ENCODE peak calls at places on chromosomes 1 and 21, in seven cellular contexts. One of them, this sample, is unnamed.

GRCh38 chr1:205456868-205457724 is 1.3 kb upstream of the BLACAT1 start:
- DNase-seq in IMR-90: no peak
- DNase-seq in H1: peak
- DNase-seq in mesendoderm: peak
- DNase-seq in neuronal stem cell: no peak
- DNase-seq in trophoblast cell: peak
- DNase-seq in mesenchymal stem cell: no peak
- DNase-seq in this sample: peak

GRCh38 chr1:233372218-233373125 is 44.9 kb downstream of the MAP3K21 start:
- DNase-seq in IMR-90: no peak
- DNase-seq in H1: no peak
- DNase-seq in mesendoderm: no peak
- DNase-seq in neuronal stem cell: no peak
- DNase-seq in trophoblast cell: no peak
- DNase-seq in mesenchymal stem cell: no peak
- DNase-seq in this sample: no peak

GRCh38 chr1:8880068-8880676 is 1.7 kb upstream of the ENO1 start:
- DNase-seq in IMR-90: peak
- DNase-seq in H1: no peak
- DNase-seq in mesendoderm: peak
- DNase-seq in neuronal stem cell: no peak
- DNase-seq in trophoblast cell: no peak
- DNase-seq in mesenchymal stem cell: peak
- DNase-seq in this sample: peak

GRCh38 chr1:227757781-227758180 is 22.5 kb downstream of the SNAP47 start:
- DNase-seq in IMR-90: peak
- DNase-seq in H1: no peak
- DNase-seq in mesendoderm: no peak
- DNase-seq in neuronal stem cell: no peak
- DNase-seq in trophoblast cell: no peak
- DNase-seq in mesenchymal stem cell: no peak
- DNase-seq in this sample: no peak

GRCh38 chr1:6500446-6501406 is 9.3 kb upstream of the PLEKHG5 start:
- DNase-seq in IMR-90: no peak
- DNase-seq in H1: no peak
- DNase-seq in mesendoderm: no peak
- DNase-seq in neuronal stem cell: no peak
- DNase-seq in trophoblast cell: no peak
- DNase-seq in mesenchymal stem cell: no peak
- DNase-seq in this sample: no peak

GRCh38 chr21:33268392-33268735 is 2.2 kb downstream of the IL10RB start:
- DNase-seq in IMR-90: no peak
- DNase-seq in H1: no peak
- DNase-seq in mesendoderm: no peak
- DNase-seq in neuronal stem cell: no peak
- DNase-seq in trophoblast cell: peak
- DNase-seq in mesenchymal stem cell: no peak
- DNase-seq in this sample: no peak

GRCh38 chr1:248404024-248404423 is 1.2 kb downstream of the OR2T1 start:
- DNase-seq in IMR-90: peak
- DNase-seq in H1: no peak
- DNase-seq in mesendoderm: peak
- DNase-seq in neuronal stem cell: peak
- DNase-seq in trophoblast cell: peak
- DNase-seq in mesenchymal stem cell: peak
- DNase-seq in this sample: no peak

GRCh38 chr1:179990847-179991246 is 36.2 kb downstream of the CEP350 start:
- DNase-seq in IMR-90: no peak
- DNase-seq in H1: no peak
- DNase-seq in mesendoderm: no peak
- DNase-seq in neuronal stem cell: no peak
- DNase-seq in trophoblast cell: no peak
- DNase-seq in mesenchymal stem cell: no peak
- DNase-seq in this sample: no peak

GRCh38 chr1:161335796-161336195 is 21.6 kb downstream of the SDHC start:
- DNase-seq in IMR-90: peak
- DNase-seq in H1: no peak
- DNase-seq in mesendoderm: no peak
- DNase-seq in neuronal stem cell: no peak
- DNase-seq in trophoblast cell: no peak
- DNase-seq in mesenchymal stem cell: no peak
- DNase-seq in this sample: no peak

GRCh38 chr1:171828794-171829193 is 12.5 kb upstream of the DNM3 start:
- DNase-seq in IMR-90: no peak
- DNase-seq in H1: no peak
- DNase-seq in mesendoderm: no peak
- DNase-seq in neuronal stem cell: no peak
- DNase-seq in trophoblast cell: no peak
- DNase-seq in mesenchymal stem cell: no peak
- DNase-seq in this sample: no peak

GRCh38 chr21:29613021-29613420 is 314.3 kb downstream of the BACH1 start:
- DNase-seq in IMR-90: peak
- DNase-seq in H1: no peak
- DNase-seq in mesendoderm: no peak
- DNase-seq in neuronal stem cell: no peak
- DNase-seq in trophoblast cell: peak
- DNase-seq in mesenchymal stem cell: no peak
- DNase-seq in this sample: no peak

GRCh38 chr1:224333309-224333926 is 3.4 kb upstream of the NVL start:
- DNase-seq in IMR-90: peak
- DNase-seq in H1: no peak
- DNase-seq in mesendoderm: peak
- DNase-seq in neuronal stem cell: no peak
- DNase-seq in trophoblast cell: peak
- DNase-seq in mesenchymal stem cell: peak
- DNase-seq in this sample: no peak

GRCh38 chr21:43957629-43958362 is 54.3 kb upstream of the TRAPPC10 start:
- DNase-seq in IMR-90: no peak
- DNase-seq in H1: no peak
- DNase-seq in mesendoderm: no peak
- DNase-seq in neuronal stem cell: no peak
- DNase-seq in trophoblast cell: no peak
- DNase-seq in mesenchymal stem cell: no peak
- DNase-seq in this sample: no peak

GRCh38 chr1:51622455-51622913 is 5.6 kb downstream of the OSBPL9 start:
- DNase-seq in IMR-90: peak
- DNase-seq in H1: no peak
- DNase-seq in mesendoderm: peak
- DNase-seq in neuronal stem cell: no peak
- DNase-seq in trophoblast cell: peak
- DNase-seq in mesenchymal stem cell: peak
- DNase-seq in this sample: peak

GRCh38 chr1:150642296-150642695 is 12.9 kb upstream of the ENSA start:
- DNase-seq in IMR-90: no peak
- DNase-seq in H1: no peak
- DNase-seq in mesendoderm: peak
- DNase-seq in neuronal stem cell: no peak
- DNase-seq in trophoblast cell: no peak
- DNase-seq in mesenchymal stem cell: no peak
- DNase-seq in this sample: no peak

GRCh38 chr1:113998361-113998760 is 19.1 kb downstream of the OLFML3 start:
- DNase-seq in IMR-90: peak
- DNase-seq in H1: no peak
- DNase-seq in mesendoderm: no peak
- DNase-seq in neuronal stem cell: no peak
- DNase-seq in trophoblast cell: no peak
- DNase-seq in mesenchymal stem cell: peak
- DNase-seq in this sample: no peak

GRCh38 chr1:32907435-32907834 is 6.2 kb upstream of the TMEM54 start:
- DNase-seq in IMR-90: peak
- DNase-seq in H1: no peak
- DNase-seq in mesendoderm: no peak
- DNase-seq in neuronal stem cell: no peak
- DNase-seq in trophoblast cell: no peak
- DNase-seq in mesenchymal stem cell: peak
- DNase-seq in this sample: no peak

GRCh38 chr1:16019580-16020277 is 1.9 kb upstream of the HSPB7 start:
- DNase-seq in IMR-90: peak
- DNase-seq in H1: no peak
- DNase-seq in mesendoderm: peak
- DNase-seq in neuronal stem cell: no peak
- DNase-seq in trophoblast cell: peak
- DNase-seq in mesenchymal stem cell: peak
- DNase-seq in this sample: no peak

GRCh38 chr1:41523071-41523470 is 38.6 kb upstream of the EDN2 start:
- DNase-seq in IMR-90: no peak
- DNase-seq in H1: no peak
- DNase-seq in mesendoderm: no peak
- DNase-seq in neuronal stem cell: no peak
- DNase-seq in trophoblast cell: no peak
- DNase-seq in mesenchymal stem cell: no peak
- DNase-seq in this sample: no peak

GRCh38 chr1:116693759-116694482 is 26.4 kb upstream of the IGSF3 start:
- DNase-seq in IMR-90: no peak
- DNase-seq in H1: no peak
- DNase-seq in mesendoderm: no peak
- DNase-seq in neuronal stem cell: no peak
- DNase-seq in trophoblast cell: peak
- DNase-seq in mesenchymal stem cell: no peak
- DNase-seq in this sample: no peak

GRCh38 chr21:36075171-36075570 is 5.3 kb downstream of the CBR1 start:
- DNase-seq in IMR-90: no peak
- DNase-seq in H1: no peak
- DNase-seq in mesendoderm: no peak
- DNase-seq in neuronal stem cell: no peak
- DNase-seq in trophoblast cell: no peak
- DNase-seq in mesenchymal stem cell: no peak
- DNase-seq in this sample: no peak

GRCh38 chr1:170309389-170310013 is 163.7 kb downstream of the NTMT2 start:
- DNase-seq in IMR-90: peak
- DNase-seq in H1: no peak
- DNase-seq in mesendoderm: peak
- DNase-seq in neuronal stem cell: no peak
- DNase-seq in trophoblast cell: no peak
- DNase-seq in mesenchymal stem cell: peak
- DNase-seq in this sample: no peak

GRCh38 chr21:15015622-15016471 is 49.0 kb downstream of the NRIP1 start:
- DNase-seq in IMR-90: peak
- DNase-seq in H1: no peak
- DNase-seq in mesendoderm: no peak
- DNase-seq in neuronal stem cell: no peak
- DNase-seq in trophoblast cell: peak
- DNase-seq in mesenchymal stem cell: peak
- DNase-seq in this sample: no peak
- H3K23ac ChIP-seq in IMR-90: no peak
- H3K23ac ChIP-seq in H1: no peak
- H3K23ac ChIP-seq in mesendoderm: no peak
- H3K23ac ChIP-seq in neuronal stem cell: no peak
- H3K23ac ChIP-seq in trophoblast cell: no peak
- H3K23ac ChIP-seq in mesenchymal stem cell: no peak
- H3K23ac ChIP-seq in this sample: no peak

GRCh38 chr21:41817228-41817627 is 50.4 kb upstream of the RIPK4 start:
- DNase-seq in IMR-90: peak
- DNase-seq in H1: peak
- DNase-seq in mesendoderm: peak
- DNase-seq in neuronal stem cell: peak
- DNase-seq in trophoblast cell: peak
- DNase-seq in mesenchymal stem cell: peak
- DNase-seq in this sample: peak
- H3K27ac ChIP-seq in IMR-90: no peak
- H3K27ac ChIP-seq in H1: no peak
- H3K27ac ChIP-seq in mesendoderm: no peak
- H3K27ac ChIP-seq in neuronal stem cell: no peak
- H3K27ac ChIP-seq in trophoblast cell: no peak
- H3K27ac ChIP-seq in mesenchymal stem cell: no peak
- H3K27ac ChIP-seq in this sample: no peak

GRCh38 chr1:56816264-56816663 is 2.9 kb downstream of the FYB2 start:
- DNase-seq in IMR-90: no peak
- DNase-seq in H1: no peak
- DNase-seq in mesendoderm: no peak
- DNase-seq in neuronal stem cell: no peak
- DNase-seq in trophoblast cell: no peak
- DNase-seq in mesenchymal stem cell: no peak
- DNase-seq in this sample: no peak

GRCh38 chr1:56814205-56814604 is 5.0 kb downstream of the FYB2 start:
- DNase-seq in IMR-90: no peak
- DNase-seq in H1: no peak
- DNase-seq in mesendoderm: no peak
- DNase-seq in neuronal stem cell: no peak
- DNase-seq in trophoblast cell: no peak
- DNase-seq in mesenchymal stem cell: peak
- DNase-seq in this sample: no peak

GRCh38 chr1:56819393-56819899 is at the start of gene FYB2:
- DNase-seq in IMR-90: no peak
- DNase-seq in H1: peak
- DNase-seq in mesendoderm: peak
- DNase-seq in neuronal stem cell: no peak
- DNase-seq in trophoblast cell: no peak
- DNase-seq in mesenchymal stem cell: peak
- DNase-seq in this sample: peak

GRCh38 chr1:56817716-56818463 is 1.3 kb downstream of the FYB2 start:
- DNase-seq in IMR-90: no peak
- DNase-seq in H1: no peak
- DNase-seq in mesendoderm: no peak
- DNase-seq in neuronal stem cell: no peak
- DNase-seq in trophoblast cell: no peak
- DNase-seq in mesenchymal stem cell: no peak
- DNase-seq in this sample: no peak

GRCh38 chr1:56816909-56817308 is 2.3 kb downstream of the FYB2 start:
- DNase-seq in IMR-90: no peak
- DNase-seq in H1: no peak
- DNase-seq in mesendoderm: no peak
- DNase-seq in neuronal stem cell: no peak
- DNase-seq in trophoblast cell: peak
- DNase-seq in mesenchymal stem cell: no peak
- DNase-seq in this sample: no peak
- H3K23ac ChIP-seq in IMR-90: no peak
- H3K23ac ChIP-seq in H1: no peak
- H3K23ac ChIP-seq in mesendoderm: no peak
- H3K23ac ChIP-seq in neuronal stem cell: no peak
- H3K23ac ChIP-seq in trophoblast cell: no peak
- H3K23ac ChIP-seq in mesenchymal stem cell: no peak
- H3K23ac ChIP-seq in this sample: no peak

GRCh38 chr1:84434756-84435142 is 36.5 kb downstream of the DNASE2B start:
- DNase-seq in IMR-90: peak
- DNase-seq in H1: no peak
- DNase-seq in mesendoderm: no peak
- DNase-seq in neuronal stem cell: no peak
- DNase-seq in trophoblast cell: no peak
- DNase-seq in mesenchymal stem cell: peak
- DNase-seq in this sample: no peak

GRCh38 chr1:84430519-84430918 is 32.2 kb downstream of the DNASE2B start:
- DNase-seq in IMR-90: no peak
- DNase-seq in H1: no peak
- DNase-seq in mesendoderm: no peak
- DNase-seq in neuronal stem cell: no peak
- DNase-seq in trophoblast cell: no peak
- DNase-seq in mesenchymal stem cell: no peak
- DNase-seq in this sample: no peak

GRCh38 chr1:84434081-84434755 is 35.9 kb downstream of the DNASE2B start:
- DNase-seq in IMR-90: no peak
- DNase-seq in H1: no peak
- DNase-seq in mesendoderm: no peak
- DNase-seq in neuronal stem cell: no peak
- DNase-seq in trophoblast cell: no peak
- DNase-seq in mesenchymal stem cell: no peak
- DNase-seq in this sample: no peak

GRCh38 chr1:84435159-84435558 is 36.9 kb downstream of the DNASE2B start:
- DNase-seq in IMR-90: no peak
- DNase-seq in H1: no peak
- DNase-seq in mesendoderm: no peak
- DNase-seq in neuronal stem cell: no peak
- DNase-seq in trophoblast cell: no peak
- DNase-seq in mesenchymal stem cell: peak
- DNase-seq in this sample: no peak

GRCh38 chr1:84433253-84434080 is 35.2 kb downstream of the DNASE2B start:
- DNase-seq in IMR-90: peak
- DNase-seq in H1: no peak
- DNase-seq in mesendoderm: peak
- DNase-seq in neuronal stem cell: peak
- DNase-seq in trophoblast cell: peak
- DNase-seq in mesenchymal stem cell: peak
- DNase-seq in this sample: peak
- H3K27ac ChIP-seq in IMR-90: no peak
- H3K27ac ChIP-seq in H1: no peak
- H3K27ac ChIP-seq in mesendoderm: no peak
- H3K27ac ChIP-seq in neuronal stem cell: no peak
- H3K27ac ChIP-seq in trophoblast cell: no peak
- H3K27ac ChIP-seq in mesenchymal stem cell: no peak
- H3K27ac ChIP-seq in this sample: no peak

This sample was measured in H9.